ENCODE peak calls at places on chromosomes 1 and 21, in seven cellular contexts. A is left lung, T is stomach, V is transverse colon, I is mesendoderm, P is tibial artery, Q is mammary epithelial cell. S is an unnamed sample.

GRCh38 chr1:243253211-243253926 is 1.7 kb downstream of the CEP170 start:
- DNase-seq in A (no peak), T (no peak), V (no peak), I (no peak), P (no peak), Q (peak; percentile 17), S (no peak)

GRCh38 chr1:12501661-12502060 is 116.3 kb downstream of the DHRS3 start:
- DNase-seq in A (no peak), T (no peak), V (no peak), I (no peak), P (no peak), Q (peak; percentile 69), S (no peak)

GRCh38 chr1:207056673-207057072 is 3.6 kb downstream of the PFKFB2 start:
- DNase-seq in A (no peak), T (peak; percentile 62), V (peak; percentile 59), I (no peak), P (no peak), Q (no peak), S (peak; percentile 63)

GRCh38 chr1:9128161-9128519 is 762 bp downstream of the GPR157 start:
- DNase-seq in A (peak; percentile 80), T (peak; percentile 45), V (peak; percentile 59), I (no peak), P (peak; percentile 78), Q (peak; percentile 34), S (peak; percentile 60)

GRCh38 chr1:109579496-109579895 is 31.1 kb downstream of the GNAI3 start:
- DNase-seq in A (no peak), T (no peak), V (no peak), I (no peak), P (no peak), Q (no peak), S (no peak)

GRCh38 chr1:173424786-173425407 is 52.2 kb upstream of the PRDX6 start:
- DNase-seq in A (no peak), T (no peak), V (peak; percentile 32), I (peak; percentile 22), P (no peak), Q (peak; percentile 43), S (peak; percentile 47)

GRCh38 chr1:229341811-229342304 is 989 bp downstream of the CCSAP start:
- DNase-seq in A (no peak), T (no peak), V (no peak), I (peak; percentile 49), P (no peak), Q (no peak), S (no peak)

GRCh38 chr21:35971824-35972223 is 88.5 kb downstream of the SETD4 start:
- DNase-seq in A (no peak), T (no peak), V (no peak), I (no peak), P (no peak), Q (no peak), S (no peak)

GRCh38 chr1:247335871-247336270 is 4.2 kb upstream of the ZNF496 start:
- DNase-seq in A (no peak), T (no peak), V (no peak), I (peak; percentile 42), P (no peak), Q (no peak), S (no peak)

GRCh38 chr21:25506887-25507286 is 100.4 kb downstream of the MRPL39 start:
- DNase-seq in A (no peak), T (no peak), V (no peak), I (no peak), P (no peak), Q (no peak), S (no peak)

GRCh38 chr1:221907531-221907930 is 165.6 kb upstream of the DUSP10 start:
- DNase-seq in A (no peak), T (no peak), V (no peak), I (no peak), P (no peak), Q (no peak), S (no peak)

GRCh38 chr21:39675595-39675994 is 62.9 kb downstream of the B3GALT5 start:
- DNase-seq in A (no peak), T (no peak), V (no peak), I (no peak), P (no peak), Q (no peak), S (no peak)

GRCh38 chr1:29398431-29398830 is 162.1 kb downstream of the PTPRU start:
- DNase-seq in A (no peak), T (no peak), V (no peak), I (no peak), P (no peak), Q (peak; percentile 82), S (no peak)

GRCh38 chr1:185679220-185679619 is 55.0 kb upstream of the HMCN1 start:
- DNase-seq in A (no peak), T (no peak), V (no peak), I (peak; percentile 81), P (no peak), Q (no peak), S (no peak)

GRCh38 chr1:105608713-105609112 is 1447.8 kb upstream of the PRMT6 start:
- DNase-seq in A (no peak), T (no peak), V (no peak), I (peak; percentile 16), P (no peak), Q (no peak), S (no peak)

GRCh38 chr1:53325326-53326087 is 2.4 kb downstream of the LRP8 start:
- DNase-seq in A (no peak), T (no peak), V (peak; percentile 13), I (no peak), P (no peak), Q (no peak), S (no peak)

GRCh38 chr1:44294588-44295007 is 60.5 kb downstream of the ERI3 start:
- DNase-seq in A (no peak), T (peak; percentile 29), V (peak; percentile 64), I (peak; percentile 80), P (no peak), Q (no peak), S (peak; percentile 76)

GRCh38 chr1:221839794-221840395 is 98.0 kb upstream of the DUSP10 start:
- DNase-seq in A (no peak), T (peak; percentile 56), V (peak; percentile 39), I (peak; percentile 40), P (peak; percentile 88), Q (peak; percentile 100), S (peak; percentile 27)

GRCh38 chr1:25534389-25534788 is 9.0 kb upstream of the LDLRAP1 start:
- DNase-seq in A (no peak), T (no peak), V (no peak), I (no peak), P (no peak), Q (no peak), S (no peak)

GRCh38 chr1:155184835-155185782 is 11.5 kb downstream of the TRIM46 start:
- DNase-seq in A (peak; percentile 83), T (peak; percentile 93), V (peak; percentile 76), I (no peak), P (no peak), Q (no peak), S (peak; percentile 71)

GRCh38 chr1:172960454-172961208 is 90.1 kb downstream of the TNFSF18 start:
- DNase-seq in A (no peak), T (peak; percentile 80), V (peak; percentile 49), I (no peak), P (no peak), Q (no peak), S (peak; percentile 47)

GRCh38 chr1:34140011-34140676 is 24.9 kb downstream of the CSMD2 start:
- DNase-seq in A (no peak), T (no peak), V (no peak), I (peak; percentile 14), P (no peak), Q (no peak), S (no peak)

GRCh38 chr1:113396585-113396984 is 6.3 kb downstream of the MAGI3 start:
- DNase-seq in A (no peak), T (no peak), V (no peak), I (peak; percentile 47), P (no peak), Q (peak; percentile 79), S (no peak)

GRCh38 chr1:228374711-228375577 is 31.7 kb downstream of the TRIM11 start:
- DNase-seq in A (peak; percentile 73), T (peak; percentile 34), V (peak; percentile 52), I (no peak), P (peak; percentile 97), Q (no peak), S (peak; percentile 69)

DNA sequence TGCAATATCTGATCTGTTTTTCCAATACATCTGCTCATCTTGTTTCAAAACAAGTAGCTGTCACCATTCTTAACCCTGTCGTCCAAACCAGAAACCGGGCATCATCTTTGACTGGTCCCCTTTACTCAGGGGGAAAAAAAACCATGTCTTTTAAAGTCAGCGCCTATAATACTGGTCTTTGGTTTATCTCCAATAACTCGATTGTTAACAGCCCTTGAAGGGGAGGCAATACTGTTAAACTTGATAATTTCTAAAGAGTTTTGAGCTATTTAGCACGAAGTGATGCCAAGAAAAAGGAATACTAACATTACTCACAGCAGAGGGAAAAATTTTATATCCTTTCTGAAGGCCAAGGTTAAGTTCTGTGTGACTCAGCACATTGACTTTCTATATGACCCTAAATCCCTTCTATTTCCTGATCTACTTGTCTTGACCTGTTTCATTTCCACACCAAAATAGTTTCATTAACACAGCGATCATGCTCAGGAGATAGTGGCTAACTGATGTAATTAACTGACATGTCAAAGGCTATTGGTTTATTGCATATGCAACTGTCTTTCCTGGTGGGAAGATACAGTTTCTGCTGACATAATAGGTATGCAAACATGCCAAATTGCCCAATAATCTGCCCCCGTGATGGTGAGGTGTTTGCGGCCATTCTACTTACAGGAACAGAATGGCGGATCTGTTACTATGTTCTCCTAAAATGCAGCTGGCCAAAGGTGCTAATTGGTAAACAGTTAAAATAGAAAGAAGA is 59.1 kb downstream of the NFIA start:
- DNase-seq in A (no peak), T (no peak), V (no peak), I (peak; percentile 36), P (no peak), Q (peak; percentile 94), S (peak; percentile 59)
- H3K4me3 ChIP-seq in A (no peak overlapping the region), T (no peak overlapping the region), V (no peak overlapping the region), I (no peak overlapping the region), P (no peak overlapping the region), Q (no peak overlapping the region), S (no peak overlapping the region)

DNA sequence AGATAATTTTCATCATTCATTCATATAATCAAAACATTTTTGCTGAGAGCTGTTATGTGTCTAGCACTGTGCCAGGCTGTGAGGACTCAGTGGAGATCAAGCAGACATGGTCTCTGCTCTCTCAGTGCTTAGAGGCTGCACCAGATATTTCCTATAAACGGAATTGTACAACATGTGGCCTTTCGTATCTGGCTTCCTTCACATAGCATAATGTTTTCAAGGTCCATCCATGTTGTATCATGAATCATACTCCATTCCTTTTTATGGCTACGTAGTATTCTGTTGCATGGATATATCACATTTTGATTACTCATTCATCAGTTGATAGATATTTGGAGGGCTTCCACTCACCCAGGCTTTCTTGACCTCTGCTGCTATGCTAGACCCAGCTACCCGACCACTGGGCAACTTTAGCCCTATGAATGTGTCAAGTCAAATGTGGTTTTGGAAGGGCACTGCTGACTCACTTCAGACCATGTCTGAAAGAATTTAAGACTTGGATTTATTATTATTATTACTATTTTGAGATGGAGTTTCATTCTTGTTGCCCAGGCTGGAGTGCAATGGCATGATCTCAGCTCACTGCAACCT is 18.5 kb downstream of the NCF2 start:
- DNase-seq in A (no peak), T (no peak), V (no peak), I (no peak), P (no peak), Q (no peak), S (no peak)
- H3K36me3 ChIP-seq in A (no peaks in the 10 kb centered on the region), T (no peaks in the 10 kb centered on the region), V (no peaks in the 10 kb centered on the region), I (no peaks in the 10 kb centered on the region), P (no peaks in the 10 kb centered on the region), Q (no peaks in the 10 kb centered on the region), S (no peaks in the 10 kb centered on the region)

GRCh38 chr1:223223091-223223995 is 80.3 kb upstream of the TLR5 start:
- DNase-seq in A (no peak), T (no peak), V (no peak), I (no peak), P (no peak), Q (no peak), S (no peak)
- H3K4me1 ChIP-seq in A (no peaks in the 10 kb centered on the region), T (no peaks in the 10 kb centered on the region), V (no peaks in the 10 kb centered on the region), I (no peaks in the 10 kb centered on the region), P (no peaks in the 10 kb centered on the region), Q (no peaks in the 10 kb centered on the region), S (no peaks in the 10 kb centered on the region)

GRCh38 chr1:20366076-20366765 is 75.5 kb downstream of the VWA5B1 start:
- DNase-seq in A (no peak), T (no peak), V (peak; percentile 71), I (no peak), P (no peak), Q (peak; percentile 15), S (peak; percentile 51)
- H3K4me3 ChIP-seq in A (no peak overlapping the region), T (peak overlapping the region; percentile 39), V (peak overlapping the region; percentile 44), I (no peak overlapping the region), P (no peak overlapping the region), Q (peak overlapping the region; percentile 15), S (peak overlapping the region; percentile 15)